ENCODE peak calls at places on chromosomes 4 and X, in four cellular contexts. One of them, this sample, is unnamed.

GRCh38 chr4:1191621-1192020 is 19.2 kb upstream of the SPON2 start:
- DNase-seq in A549: no peak
- DNase-seq in neural crest cell: no peak
- DNase-seq in upper lobe of right lung: peak; percentile 58
- DNase-seq in this sample: no peak

GRCh38 chr4:151921811-151922210 is 161.0 kb upstream of the GATB start:
- DNase-seq in upper lobe of right lung: no peak
- DNase-seq in neural crest cell: no peak
- DNase-seq in A549: no peak
- DNase-seq in this sample: no peak

GRCh38 chr4:41222259-41222658 is 7.9 kb upstream of the APBB2 start:
- DNase-seq in A549: no peak
- DNase-seq in neural crest cell: no peak
- DNase-seq in upper lobe of right lung: no peak
- DNase-seq in this sample: no peak

GRCh38 chr4:1035510-1035909 is 24.1 kb downstream of the FGFRL1 start:
- DNase-seq in upper lobe of right lung: no peak
- DNase-seq in neural crest cell: peak; percentile 57
- DNase-seq in A549: no peak
- DNase-seq in this sample: no peak

GRCh38 chrX:439719-440118 is 53.0 kb upstream of the PPP2R3B start:
- DNase-seq in A549: no peak
- DNase-seq in neural crest cell: no peak
- DNase-seq in upper lobe of right lung: no peak
- DNase-seq in this sample: no peak

GRCh38 chrX:139844163-139844562 is 88.7 kb downstream of the ATP11C start:
- DNase-seq in A549: no peak
- DNase-seq in upper lobe of right lung: no peak
- DNase-seq in neural crest cell: no peak
- DNase-seq in this sample: no peak

GRCh38 chr4:182301736-182302135 is 58.5 kb downstream of the TENM3 start:
- DNase-seq in neural crest cell: no peak
- DNase-seq in A549: no peak
- DNase-seq in upper lobe of right lung: no peak
- DNase-seq in this sample: no peak

GRCh38 chrX:15903186-15903681 is 48.6 kb upstream of the AP1S2 start:
- DNase-seq in A549: no peak
- DNase-seq in upper lobe of right lung: no peak
- DNase-seq in neural crest cell: no peak
- DNase-seq in this sample: no peak

GRCh38 chrX:10648608-10649007 is 28.2 kb upstream of the MID1 start:
- DNase-seq in A549: no peak
- DNase-seq in upper lobe of right lung: no peak
- DNase-seq in neural crest cell: no peak
- DNase-seq in this sample: peak; percentile 41

GRCh38 chr4:120557372-120557771 is 365.2 kb downstream of the PRDM5 start:
- DNase-seq in neural crest cell: no peak
- DNase-seq in A549: no peak
- DNase-seq in upper lobe of right lung: no peak
- DNase-seq in this sample: no peak

GRCh38 chr4:183201331-183201730 is 102.3 kb downstream of the WWC2 start:
- DNase-seq in neural crest cell: no peak
- DNase-seq in A549: no peak
- DNase-seq in upper lobe of right lung: no peak
- DNase-seq in this sample: no peak

GRCh38 chr4:182678590-182678989 is 238.6 kb downstream of the DCTD start:
- DNase-seq in A549: no peak
- DNase-seq in upper lobe of right lung: no peak
- DNase-seq in neural crest cell: no peak
- DNase-seq in this sample: no peak

GRCh38 chr4:113760852-113761681 is 471 bp downstream of the CAMK2D start:
- DNase-seq in neural crest cell: peak; percentile 49
- DNase-seq in A549: peak; percentile 72
- DNase-seq in upper lobe of right lung: peak; percentile 93
- DNase-seq in this sample: no peak

GRCh38 chrX:154026136-154026806 is 6.6 kb upstream of the IRAK1 start:
- DNase-seq in upper lobe of right lung: no peak
- DNase-seq in A549: no peak
- DNase-seq in neural crest cell: no peak
- DNase-seq in this sample: no peak

GRCh38 chrX:39163585-39163984 is 362.3 kb downstream of the MID1IP1 start:
- DNase-seq in upper lobe of right lung: no peak
- DNase-seq in neural crest cell: no peak
- DNase-seq in A549: no peak
- DNase-seq in this sample: no peak

GRCh38 chr4:10659251-10659650 is 25.3 kb downstream of the CLNK start:
- DNase-seq in neural crest cell: no peak
- DNase-seq in upper lobe of right lung: no peak
- DNase-seq in A549: no peak
- DNase-seq in this sample: no peak

GRCh38 chr4:68021185-68021584 is 57.9 kb upstream of the TMPRSS11A start:
- DNase-seq in neural crest cell: no peak
- DNase-seq in A549: no peak
- DNase-seq in upper lobe of right lung: no peak
- DNase-seq in this sample: no peak

GRCh38 chr4:184282895-184283654 is 65.4 kb upstream of the ENPP6 start:
- DNase-seq in neural crest cell: no peak
- DNase-seq in upper lobe of right lung: no peak
- DNase-seq in A549: no peak
- DNase-seq in this sample: no peak

GRCh38 chr4:68581382-68582338 is 5.5 kb upstream of the UGT2B17 start:
- DNase-seq in A549: peak; percentile 34
- DNase-seq in neural crest cell: no peak
- DNase-seq in upper lobe of right lung: no peak
- DNase-seq in this sample: no peak

GRCh38 chr4:3703343-3703676 is 62.9 kb upstream of the ADRA2C start:
- DNase-seq in upper lobe of right lung: no peak
- DNase-seq in A549: no peak
- DNase-seq in neural crest cell: no peak
- DNase-seq in this sample: no peak

GRCh38 chr4:73619351-73619750 is 885 bp downstream of the RASSF6 start:
- DNase-seq in A549: no peak
- DNase-seq in neural crest cell: no peak
- DNase-seq in upper lobe of right lung: no peak
- DNase-seq in this sample: no peak

GRCh38 chr4:15765306-15765705 is 12.8 kb upstream of the CD38 start:
- DNase-seq in A549: no peak
- DNase-seq in upper lobe of right lung: no peak
- DNase-seq in neural crest cell: no peak
- DNase-seq in this sample: no peak

GRCh38 chr4:138405934-138406567 is 163.9 kb upstream of the SLC7A11 start:
- DNase-seq in neural crest cell: no peak
- DNase-seq in upper lobe of right lung: no peak
- DNase-seq in A549: no peak
- DNase-seq in this sample: peak; percentile 12

DNA sequence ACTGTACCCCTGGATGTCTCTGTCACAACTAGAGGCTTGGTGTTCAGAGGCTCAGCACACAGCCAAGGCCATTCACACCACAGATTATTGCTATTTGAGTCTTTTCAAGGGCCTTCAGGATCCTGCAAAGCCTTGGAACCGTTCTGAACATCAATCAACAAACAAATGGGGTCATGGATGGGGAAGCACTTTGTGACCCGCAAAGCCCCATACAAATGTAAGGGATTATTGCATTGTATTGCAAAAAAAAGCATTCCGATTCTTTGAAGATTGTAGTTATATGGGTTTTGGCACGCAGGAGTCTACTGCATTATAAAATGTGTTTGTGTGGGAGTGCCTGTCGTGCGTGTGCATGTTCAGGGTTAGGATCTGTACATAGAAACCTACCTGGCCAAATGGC is 17.3 kb upstream of the BCORL1 start:
- DNase-seq in upper lobe of right lung: no peak
- DNase-seq in A549: no peak
- DNase-seq in neural crest cell: no peak
- DNase-seq in this sample: no peak
- TF ChIP-seq CTCF in upper lobe of right lung: no peak
- TF ChIP-seq CTCF in A549: no peak
- TF ChIP-seq CTCF in neural crest cell: no peak
- TF ChIP-seq CTCF in this sample: no peak

DNA sequence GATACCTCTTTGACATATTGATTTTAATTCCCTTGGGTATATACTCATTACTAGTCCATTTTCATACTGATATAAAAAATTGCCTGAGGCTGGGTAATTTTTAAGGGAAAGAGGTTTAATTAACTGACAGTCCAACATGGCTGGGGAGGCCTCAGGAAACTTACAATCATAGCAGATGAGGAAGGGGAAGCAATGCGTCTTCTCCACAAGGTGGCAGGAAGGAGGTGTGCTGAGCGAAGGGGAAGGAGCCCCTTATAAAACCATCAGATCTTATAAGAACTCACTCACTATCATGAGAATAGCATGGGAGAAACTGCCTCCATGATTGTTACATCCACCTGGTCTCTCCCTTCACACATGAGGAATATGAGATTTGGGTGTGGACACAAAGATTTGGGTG is 42.4 kb downstream of the MSX1 start:
- DNase-seq in upper lobe of right lung: no peak
- DNase-seq in neural crest cell: no peak
- DNase-seq in A549: peak; percentile 5
- DNase-seq in this sample: no peak
- TF ChIP-seq CTCF in upper lobe of right lung: no peak
- TF ChIP-seq CTCF in neural crest cell: peak; percentile 25
- TF ChIP-seq CTCF in A549: no peak
- TF ChIP-seq CTCF in this sample: no peak

GRCh38 chrX:119094819-119095218 is 22.0 kb downstream of the CT47C1 start:
- DNase-seq in neural crest cell: no peak
- DNase-seq in upper lobe of right lung: no peak
- DNase-seq in A549: no peak
- DNase-seq in this sample: no peak
- TF ChIP-seq CTCF in neural crest cell: no peak
- TF ChIP-seq CTCF in upper lobe of right lung: no peak
- TF ChIP-seq CTCF in A549: no peak
- TF ChIP-seq CTCF in this sample: no peak

GRCh38 chr4:80322716-80323115 is 12.8 kb upstream of the CFAP299 start:
- DNase-seq in neural crest cell: no peak
- DNase-seq in A549: no peak
- DNase-seq in upper lobe of right lung: no peak
- DNase-seq in this sample: no peak

GRCh38 chr4:80321341-80321740 is 14.2 kb upstream of the CFAP299 start:
- DNase-seq in upper lobe of right lung: no peak
- DNase-seq in neural crest cell: no peak
- DNase-seq in A549: no peak
- DNase-seq in this sample: no peak

GRCh38 chr4:80321776-80322175 is 13.8 kb upstream of the CFAP299 start:
- DNase-seq in upper lobe of right lung: no peak
- DNase-seq in A549: no peak
- DNase-seq in neural crest cell: no peak
- DNase-seq in this sample: no peak

GRCh38 chr4:80324171-80324570 is 11.4 kb upstream of the CFAP299 start:
- DNase-seq in upper lobe of right lung: no peak
- DNase-seq in A549: no peak
- DNase-seq in neural crest cell: no peak
- DNase-seq in this sample: no peak
- TF ChIP-seq CTCF in upper lobe of right lung: no peak
- TF ChIP-seq CTCF in A549: no peak
- TF ChIP-seq CTCF in neural crest cell: no peak
- TF ChIP-seq CTCF in this sample: no peak

DNA sequence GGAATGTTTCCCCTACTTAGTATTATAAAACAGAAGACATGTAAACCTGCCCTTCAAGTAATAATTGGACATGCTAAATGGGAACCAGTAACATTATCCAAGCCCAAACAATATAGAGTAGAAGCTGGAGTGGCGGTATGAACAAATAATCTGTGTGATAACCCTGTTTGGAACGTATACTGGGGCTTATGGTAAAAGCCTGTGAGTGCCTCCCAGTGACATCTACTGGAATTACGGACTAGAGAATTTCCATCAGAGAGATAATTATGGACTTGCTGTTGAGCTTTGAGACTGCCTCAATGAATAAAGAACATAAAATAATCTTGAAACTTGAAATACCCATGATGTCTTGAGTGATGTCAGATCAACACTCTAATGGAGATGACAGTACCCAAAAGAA is 406.3 kb upstream of the GRIA3 start:
- DNase-seq in upper lobe of right lung: no peak
- DNase-seq in A549: no peak
- DNase-seq in neural crest cell: no peak
- DNase-seq in this sample: no peak
- TF ChIP-seq CTCF in upper lobe of right lung: no peak
- TF ChIP-seq CTCF in A549: no peak
- TF ChIP-seq CTCF in neural crest cell: no peak
- TF ChIP-seq CTCF in this sample: no peak

GRCh38 chrX:47831788-47832187 is 4.9 kb upstream of the ZNF81 start:
- DNase-seq in upper lobe of right lung: peak; percentile 65
- DNase-seq in A549: peak; percentile 58
- DNase-seq in neural crest cell: peak; percentile 27
- DNase-seq in this sample: no peak
- TF ChIP-seq CTCF in upper lobe of right lung: peak; percentile 55
- TF ChIP-seq CTCF in A549: peak; percentile 53
- TF ChIP-seq CTCF in neural crest cell: peak; percentile 69
- TF ChIP-seq CTCF in this sample: peak; percentile 46

GRCh38 chr4:38449506-38450174 is 214.4 kb upstream of the KLF3 start:
- DNase-seq in A549: no peak
- DNase-seq in neural crest cell: no peak
- DNase-seq in upper lobe of right lung: no peak
- DNase-seq in this sample: no peak
- TF ChIP-seq CTCF in A549: no peak
- TF ChIP-seq CTCF in neural crest cell: no peak
- TF ChIP-seq CTCF in upper lobe of right lung: no peak
- TF ChIP-seq CTCF in this sample: no peak

GRCh38 chr4:8283631-8284121 is 14.1 kb downstream of the HTRA3 start:
- DNase-seq in neural crest cell: no peak
- DNase-seq in upper lobe of right lung: no peak
- DNase-seq in A549: no peak
- DNase-seq in this sample: no peak
- TF ChIP-seq CTCF in neural crest cell: no peak
- TF ChIP-seq CTCF in upper lobe of right lung: no peak
- TF ChIP-seq CTCF in A549: no peak
- TF ChIP-seq CTCF in this sample: no peak

This sample was measured in AG09319.